ENCODE peak calls at places on chromosomes 11 and 22, in five cellular contexts. W is ovary, H is HepG2, D is transverse colon, A is tibial nerve. S is an unnamed sample.
A peak's percentile ranks its signal among the peaks of the same experiment; 100 is the strongest.

GRCh38 chr11:9493492-9493891 is 32.7 kb downstream of the ZNF143 start:
- DNase-seq in H (no peak), D (no peak), A (no peak), W (no peak), S (no peak)

GRCh38 chr11:11988099-11988651 is 20.3 kb downstream of the DKK3 start:
- DNase-seq in H (no peak), A (no peak), D (no peak), W (no peak), S (no peak)

GRCh38 chr11:60950933-60951610 is 904 bp downstream of the SLC15A3 start:
- DNase-seq in A (no peak), D (no peak), H (no peak), W (peak; percentile 50), S (peak; percentile 53)

GRCh38 chr11:72006309-72007088 is 7.8 kb downstream of the IL18BP start:
- DNase-seq in A (no peak), D (no peak), H (no peak), W (no peak), S (no peak)

GRCh38 chr11:64571410-64572091 is 19.5 kb upstream of the SLC22A12 start:
- DNase-seq in W (peak; percentile 14), A (no peak), D (peak; percentile 61), H (peak; percentile 28), S (no peak)

GRCh38 chr11:11016943-11017342 is 159.1 kb upstream of the ZBED5 start:
- DNase-seq in H (no peak), A (no peak), W (no peak), D (no peak), S (no peak)

GRCh38 chr11:114279778-114280532 is 16.2 kb upstream of the NNMT start:
- DNase-seq in A (no peak), W (no peak), D (no peak), H (no peak), S (no peak)

GRCh38 chr11:2816941-2817421 is 68.6 kb downstream of the CDKN1C start:
- DNase-seq in W (peak; percentile 67), H (no peak), D (peak; percentile 28), A (no peak), S (peak; percentile 49)

GRCh38 chr11:113876798-113877672 is 1.7 kb upstream of the USP28 start:
- DNase-seq in H (no peak), A (no peak), W (no peak), D (no peak), S (no peak)

GRCh38 chr11:126886636-126887035 is 113.9 kb downstream of the KIRREL3 start:
- DNase-seq in A (no peak), H (no peak), D (no peak), W (no peak), S (no peak)

GRCh38 chr11:46121724-46122477 is 647 bp upstream of the PHF21A start:
- DNase-seq in H (peak; percentile 82), D (peak; percentile 85), A (peak; percentile 55), W (peak; percentile 84), S (peak; percentile 94)
- TF ChIP-seq POLR2A in H (peak; percentile 11), D (peak; percentile 9), A (no peak), W (peak; percentile 14), S (peak; percentile 48)

GRCh38 chr22:27782065-27782464 is 19.5 kb downstream of the MN1 start:
- DNase-seq in D (no peak), A (no peak), W (no peak), H (no peak), S (peak; percentile 40)

GRCh38 chr22:27780161-27780575 is 21.4 kb downstream of the MN1 start:
- DNase-seq in W (no peak), A (no peak), D (no peak), H (no peak), S (no peak)

GRCh38 chr22:27777128-27777527 is 24.4 kb downstream of the MN1 start:
- DNase-seq in H (no peak), W (no peak), A (no peak), D (no peak), S (no peak)

GRCh38 chr22:27778299-27779090 is 23.1 kb downstream of the MN1 start:
- DNase-seq in D (no peak), A (no peak), W (no peak), H (no peak), S (peak; percentile 31)

GRCh38 chr22:27779650-27780049 is 21.9 kb downstream of the MN1 start:
- DNase-seq in D (no peak), W (no peak), A (no peak), H (no peak), S (no peak)
- H3K4me1 ChIP-seq in D (peaks cover 3% of the 10 kb centered on the region), W (peaks cover 13% of the 10 kb centered on the region), A (no peaks in the 10 kb centered on the region), H (no peaks in the 10 kb centered on the region), S (peaks cover 26% of the 10 kb centered on the region)

GRCh38 chr11:86787651-86788050 is 12.7 kb upstream of the PRSS23 start:
- DNase-seq in W (no peak), D (no peak), A (no peak), H (no peak), S (no peak)
- TF ChIP-seq EP300 in W (no peak), D (no peak), A (no peak), H (no peak), S (no peak)

GRCh38 chr11:77091146-77091940 is 11.3 kb upstream of the OMP start:
- DNase-seq in W (peak; percentile 86), H (peak; percentile 60), D (peak; percentile 92), A (peak; percentile 84), S (no peak)
- TF ChIP-seq POLR2A in W (no peak), H (no peak), D (no peak), A (no peak), S (no peak)

GRCh38 chr11:73384531-73384870 is 8.3 kb downstream of the RELT start:
- DNase-seq in H (no peak), D (no peak), W (no peak), A (no peak), S (no peak)

GRCh38 chr11:73384127-73384441 is 7.9 kb downstream of the RELT start:
- DNase-seq in W (no peak), A (no peak), H (no peak), D (no peak), S (no peak)

GRCh38 chr11:73386026-73386425 is 9.8 kb downstream of the RELT start:
- DNase-seq in A (no peak), H (no peak), D (peak; percentile 40), W (no peak), S (peak; percentile 74)

GRCh38 chr11:73386568-73386967 is 10.4 kb downstream of the RELT start:
- DNase-seq in H (no peak), D (no peak), W (no peak), A (no peak), S (no peak)

GRCh38 chr11:73384871-73385692 is 8.9 kb downstream of the RELT start:
- DNase-seq in H (no peak), W (no peak), D (peak; percentile 71), A (no peak), S (peak; percentile 86)
- H3K4me1 ChIP-seq in H (peaks cover 16% of the 10 kb centered on the region), W (no peaks in the 10 kb centered on the region), D (peaks cover 20% of the 10 kb centered on the region), A (no peaks in the 10 kb centered on the region), S (peaks cover 82% of the 10 kb centered on the region)

DNA sequence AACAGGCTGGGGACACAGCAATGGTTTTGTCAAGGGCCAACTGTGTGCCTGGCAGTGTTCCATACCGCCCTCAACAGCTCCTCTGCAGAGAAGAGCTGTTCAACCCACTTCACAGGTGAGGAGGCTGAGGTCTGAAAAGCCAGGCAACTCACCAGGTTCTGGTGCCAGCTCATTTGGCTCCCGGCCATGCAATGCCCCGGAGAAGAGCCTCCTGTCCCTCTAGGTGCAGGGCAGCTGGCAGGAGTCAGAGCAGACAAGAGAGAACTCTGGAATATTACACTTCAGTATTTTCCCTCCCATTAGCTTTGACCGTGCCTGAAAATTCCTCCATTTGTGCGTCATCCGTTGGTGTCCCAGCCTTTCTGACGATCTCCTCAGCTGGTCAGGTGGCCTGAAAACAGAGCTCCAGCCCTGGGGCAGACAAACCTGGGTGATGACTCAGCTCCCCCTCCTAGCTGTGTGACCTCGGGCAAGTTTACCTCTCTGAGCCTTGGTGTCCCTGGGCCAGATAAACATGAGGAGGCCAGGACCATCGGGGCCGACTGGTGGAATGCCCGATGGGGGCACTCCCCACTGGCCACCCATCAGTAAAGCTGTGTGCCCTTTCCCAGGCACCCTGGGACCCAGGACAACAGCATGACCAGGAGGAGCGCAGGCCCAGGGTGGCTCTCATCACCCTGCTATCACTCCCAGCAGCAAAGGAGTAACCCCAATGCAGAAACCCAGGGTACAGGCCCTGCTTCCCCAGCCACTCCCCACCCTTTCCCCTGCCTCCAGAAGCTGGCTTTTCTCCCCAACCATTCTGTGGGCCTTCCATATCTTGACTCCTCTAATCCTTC is 9.6 kb upstream of the C1QTNF6 start:
- DNase-seq in A (no peak), D (peak; percentile 72), W (peak; percentile 73), H (peak; percentile 86), S (peak; percentile 69)
- TF ChIP-seq EP300 in A (peak; percentile 0), D (no peak), W (no peak), H (no peak), S (no peak)

GRCh38 chr11:68325183-68325893 is 12.9 kb downstream of the LRP5 start:
- DNase-seq in W (no peak), H (no peak), A (no peak), D (no peak), S (no peak)

GRCh38 chr11:68324241-68324640 is 11.8 kb downstream of the LRP5 start:
- DNase-seq in D (no peak), H (no peak), A (no peak), W (no peak), S (no peak)

GRCh38 chr11:68324695-68325094 is 12.3 kb downstream of the LRP5 start:
- DNase-seq in A (no peak), W (no peak), D (no peak), H (no peak), S (no peak)

GRCh38 chr11:68321293-68322030 is 9.1 kb downstream of the LRP5 start:
- DNase-seq in D (no peak), H (peak; percentile 56), W (no peak), A (no peak), S (no peak)

GRCh38 chr11:68322031-68322388 is 9.6 kb downstream of the LRP5 start:
- DNase-seq in H (no peak), A (no peak), W (no peak), D (no peak), S (no peak)
- TF ChIP-seq POLR2A in H (no peak), A (no peak), W (no peak), D (no peak), S (no peak)

GRCh38 chr22:39450258-39450955 is 6.4 kb upstream of the MGAT3 start:
- DNase-seq in A (no peak), D (no peak), H (no peak), W (no peak), S (no peak)
- H3K4me1 ChIP-seq in A (no peaks in the 10 kb centered on the region), D (peaks cover 3% of the 10 kb centered on the region), H (peaks cover 30% of the 10 kb centered on the region), W (no peaks in the 10 kb centered on the region), S (no peaks in the 10 kb centered on the region)